ENCODE peak calls at places on chromosomes 4 and X, in ten cellular contexts. Z is Calu3; U is GM19239; Q is activated CD4-positive, alpha-beta T cell treated with anti-CD3 and anti-CD28 coated beads for 4 hours; Y is thyroid gland; H is GM23248; O is SW 1271; I is activated CD4-positive, alpha-beta memory T cell treated with anti-CD3 and anti-CD28 coated beads, Interleukin-2, amount 10 ng/mL, durations not matched to agents 7 days and 5 days; T is hepatocyte; X is Peyer's patch. V is an unnamed sample.

GRCh38 chrX:132022863-132023116 is 312 bp upstream of the STK26 start:
- DNase-seq in Z (no peak), U (no peak), Q (no peak), Y (no peak), H (no peak), O (no peak), I (no peak), T (no peak), X (no peak), V (no peak)

GRCh38 chr4:2333356-2333841 is 71.5 kb upstream of the MXD4 start:
- DNase-seq in Z (peak), U (no peak), Q (no peak), Y (peak), H (no peak), O (no peak), I (no peak), T (peak), X (peak), V (no peak)

GRCh38 chrX:33543757-33544156 is 332.4 kb upstream of the DMD start:
- DNase-seq in Z (no peak), U (no peak), Q (no peak), Y (no peak), H (no peak), O (no peak), I (no peak), T (no peak), X (no peak), V (no peak)

GRCh38 chr4:139558235-139559094 is 2.4 kb upstream of the SETD7 start:
- DNase-seq in Z (no peak), U (no peak), Q (no peak), Y (peak), H (no peak), O (no peak), I (no peak), T (no peak), X (no peak), V (no peak)

GRCh38 chr4:156778606-156779005 is 193.0 kb downstream of the PDGFC start:
- DNase-seq in Z (no peak), U (no peak), Q (no peak), Y (no peak), H (peak), O (peak), I (no peak), T (no peak), X (no peak), V (no peak)

GRCh38 chr4:55303818-55304217 is 42.2 kb upstream of the SRD5A3 start:
- DNase-seq in Z (peak), U (no peak), Q (no peak), Y (no peak), H (peak), O (no peak), I (no peak), T (peak), X (no peak), V (no peak)

GRCh38 chr4:94517492-94517891 is 65.8 kb downstream of the PDLIM5 start:
- DNase-seq in Z (no peak), U (no peak), Q (no peak), Y (no peak), H (no peak), O (no peak), I (no peak), T (no peak), X (no peak), V (no peak)

GRCh38 chrX:48918303-48918643 is 551 bp downstream of the PIM2 start:
- DNase-seq in Z (no peak), U (no peak), Q (no peak), Y (no peak), H (no peak), O (no peak), I (no peak), T (no peak), X (no peak), V (no peak)

GRCh38 chr4:183721207-183722081 is 62.4 kb downstream of the TRAPPC11 start:
- DNase-seq in Z (peak), U (peak), Q (peak), Y (peak), H (peak), O (no peak), I (peak), T (peak), X (peak), V (peak)

GRCh38 chr4:100828364-100828763 is 310.5 kb upstream of the EMCN start:
- DNase-seq in Z (no peak), U (no peak), Q (no peak), Y (no peak), H (no peak), O (no peak), I (no peak), T (no peak), X (no peak), V (no peak)

GRCh38 chr4:182263562-182263961 is 20.4 kb downstream of the TENM3 start:
- DNase-seq in Z (no peak), U (no peak), Q (no peak), Y (no peak), H (no peak), O (no peak), I (no peak), T (no peak), X (no peak), V (no peak)

GRCh38 chrX:123184858-123185251 is 777 bp downstream of the GRIA3 start:
- DNase-seq in Z (no peak), U (no peak), Q (no peak), Y (no peak), H (peak), O (no peak), I (no peak), T (peak), X (no peak), V (no peak)

GRCh38 chr4:188955066-188955465 is 815.8 kb downstream of the TRIML1 start:
- DNase-seq in Z (no peak), U (no peak), Q (no peak), Y (no peak), H (no peak), O (no peak), I (no peak), T (no peak), X (no peak), V (no peak)

GRCh38 chrX:94057385-94057784 is 383.4 kb downstream of the FAM133A start:
- DNase-seq in Z (no peak), U (no peak), Q (no peak), Y (no peak), H (peak), O (no peak), I (no peak), T (no peak), X (no peak), V (no peak)

GRCh38 chr4:81919238-81919637 is 447.5 kb upstream of the RASGEF1B start:
- DNase-seq in Z (peak), U (peak), Q (no peak), Y (no peak), H (peak), O (no peak), I (no peak), T (peak), X (no peak), V (no peak)

GRCh38 chrX:26925088-26925487 is 538.1 kb downstream of the PPP4R3C start:
- DNase-seq in Z (no peak), U (no peak), Q (no peak), Y (no peak), H (peak), O (no peak), I (no peak), T (no peak), X (no peak), V (no peak)

GRCh38 chr4:56655209-56655626 is 25.9 kb downstream of the HOPX start:
- DNase-seq in Z (peak), U (no peak), Q (no peak), Y (peak), H (peak), O (no peak), I (no peak), T (peak), X (no peak), V (peak)

V was measured in activated CD8-positive, alpha-beta T cell treated with anti-CD3 and anti-CD28 coated beads, Interleukin-2, amount 10 ng/mL, durations not matched to agents 7 days and 5 days.